ENCODE peak calls at places on chromosome 4, in four cellular contexts. S is stimulated activated CD8-positive, alpha-beta memory T cell treated with anti-CD3 and anti-CD28 coated beads, Interleukin-2, amount 100 ng/mL, for 48 hours; C is NCI-H2081; H is psoas muscle. F is an unnamed sample.

GRCh38 chr4:8076023-8076422 is 82.6 kb downstream of the ABLIM2 start:
- DNase-seq in C (no peak), S (no peak), H (peak; percentile 53), F (no peak)

GRCh38 chr4:19039816-19040215 is 1018.3 kb upstream of the LCORL start:
- DNase-seq in S (no peak), C (no peak), H (no peak), F (no peak)

GRCh38 chr4:118776166-118776954 is 59.6 kb downstream of the SEC24D start:
- DNase-seq in S (no peak), C (no peak), H (no peak), F (no peak)

GRCh38 chr4:147110968-147111367 is 165.3 kb upstream of the TTC29 start:
- DNase-seq in H (no peak), C (no peak), S (no peak), F (no peak)

GRCh38 chr4:148447672-148448071 is 5.5 kb upstream of the NR3C2 start:
- DNase-seq in H (no peak), S (no peak), C (no peak), F (no peak)

GRCh38 chr4:73815145-73815544 is 21.3 kb upstream of the CXCL6 start:
- DNase-seq in H (no peak), C (no peak), S (no peak), F (no peak)

GRCh38 chr4:160299177-160299576 is 1196.3 kb downstream of the RAPGEF2 start:
- DNase-seq in C (peak; percentile 73), S (no peak), H (no peak), F (no peak)

GRCh38 chr4:98728433-98728832 is 70.0 kb upstream of the TSPAN5 start:
- DNase-seq in S (no peak), C (no peak), H (no peak), F (peak; percentile 28)

GRCh38 chr4:87073187-87073569 is 138.4 kb downstream of the AFF1 start:
- DNase-seq in H (no peak), S (no peak), C (peak; percentile 48), F (peak; percentile 51)

GRCh38 chr4:126604273-126604867 is 1028.4 kb upstream of the INTU start:
- DNase-seq in H (no peak), S (no peak), C (peak; percentile 44), F (peak; percentile 39)

GRCh38 chr4:37540486-37540885 is 145.7 kb downstream of the RELL1 start:
- DNase-seq in H (no peak), C (no peak), S (no peak), F (no peak)

GRCh38 chr4:181819951-181820350 is 423.3 kb upstream of the TENM3 start:
- DNase-seq in H (no peak), C (peak; percentile 26), S (no peak), F (no peak)

GRCh38 chr4:40205259-40206198 is 8.7 kb downstream of the RHOH start:
- DNase-seq in S (no peak), H (no peak), C (no peak), F (no peak)

GRCh38 chr4:145216532-145216931 is 36.1 kb upstream of the OTUD4 start:
- DNase-seq in H (no peak), S (no peak), C (peak; percentile 1), F (peak; percentile 17)

GRCh38 chr4:148415500-148415899 is 26.7 kb downstream of the NR3C2 start:
- DNase-seq in C (no peak), H (no peak), S (no peak), F (peak; percentile 24)

GRCh38 chr4:127012549-127012948 is 620.2 kb upstream of the INTU start:
- DNase-seq in S (no peak), C (no peak), H (no peak), F (peak; percentile 87)

GRCh38 chr4:175273995-175274753 is 356.0 kb downstream of the ADAM29 start:
- DNase-seq in S (no peak), H (no peak), C (no peak), F (no peak)

GRCh38 chr4:185357733-185358440 is 37.8 kb downstream of the LRP2BP start:
- DNase-seq in H (no peak), C (no peak), S (no peak), F (no peak)

GRCh38 chr4:140251566-140251965 is 97.6 kb upstream of the MAML3 start:
- DNase-seq in H (no peak), S (no peak), C (no peak), F (no peak)